ENCODE peak calls at places on chromosomes 7 and 10, in five cellular contexts. One of them, this sample, is unnamed.

GRCh38 chr7:148687555-148687954 is 11.1 kb upstream of the CUL1 start:
- DNase-seq in neural crest cell: no peak
- DNase-seq in AG10803: no peak
- DNase-seq in cardiac fibroblast: no peak
- DNase-seq in transverse colon: no peak
- DNase-seq in this sample: no peak

GRCh38 chr10:124458874-124459273 is 2.7 kb upstream of the LHPP start:
- DNase-seq in transverse colon: no peak
- DNase-seq in cardiac fibroblast: no peak
- DNase-seq in AG10803: no peak
- DNase-seq in neural crest cell: no peak
- DNase-seq in this sample: no peak

GRCh38 chr7:9600974-9601373 is 1167.6 kb downstream of the NXPH1 start:
- DNase-seq in transverse colon: no peak
- DNase-seq in cardiac fibroblast: no peak
- DNase-seq in AG10803: no peak
- DNase-seq in neural crest cell: no peak
- DNase-seq in this sample: peak

GRCh38 chr10:22714524-22715289 is at the start of gene PIP4K2A:
- DNase-seq in cardiac fibroblast: peak
- DNase-seq in AG10803: peak
- DNase-seq in neural crest cell: peak
- DNase-seq in transverse colon: peak
- DNase-seq in this sample: peak

GRCh38 chr10:14676732-14677131 is 98.0 kb downstream of the FAM107B start:
- DNase-seq in neural crest cell: no peak
- DNase-seq in transverse colon: no peak
- DNase-seq in AG10803: no peak
- DNase-seq in cardiac fibroblast: no peak
- DNase-seq in this sample: no peak

GRCh38 chr10:127293640-127294039 is 97.2 kb upstream of the INSYN2A start:
- DNase-seq in cardiac fibroblast: no peak
- DNase-seq in neural crest cell: no peak
- DNase-seq in transverse colon: no peak
- DNase-seq in AG10803: peak
- DNase-seq in this sample: no peak

GRCh38 chr7:94633025-94633341 is 22.9 kb downstream of the SGCE start:
- DNase-seq in cardiac fibroblast: no peak
- DNase-seq in neural crest cell: no peak
- DNase-seq in transverse colon: no peak
- DNase-seq in AG10803: no peak
- DNase-seq in this sample: no peak

GRCh38 chr7:98199131-98199530 is 12.1 kb upstream of the BHLHA15 start:
- DNase-seq in cardiac fibroblast: no peak
- DNase-seq in AG10803: no peak
- DNase-seq in transverse colon: no peak
- DNase-seq in neural crest cell: no peak
- DNase-seq in this sample: no peak

GRCh38 chr7:136133491-136133990 is 156.4 kb upstream of the MTPN start:
- DNase-seq in transverse colon: no peak
- DNase-seq in cardiac fibroblast: peak
- DNase-seq in AG10803: peak
- DNase-seq in neural crest cell: no peak
- DNase-seq in this sample: no peak

GRCh38 chr7:115618676-115619075 is 411.9 kb downstream of the TFEC start:
- DNase-seq in AG10803: peak
- DNase-seq in transverse colon: no peak
- DNase-seq in neural crest cell: no peak
- DNase-seq in cardiac fibroblast: peak
- DNase-seq in this sample: no peak

GRCh38 chr7:132654150-132654549 is 77.9 kb upstream of the PLXNA4 start:
- DNase-seq in neural crest cell: no peak
- DNase-seq in transverse colon: no peak
- DNase-seq in cardiac fibroblast: peak
- DNase-seq in AG10803: no peak
- DNase-seq in this sample: peak
- TF ChIP-seq CTCF in neural crest cell: peak
- TF ChIP-seq CTCF in transverse colon: no peak
- TF ChIP-seq CTCF in cardiac fibroblast: peak
- TF ChIP-seq CTCF in AG10803: peak
- TF ChIP-seq CTCF in this sample: peak

GRCh38 chr10:69961864-69962745 is 90.5 kb upstream of the MACROH2A2 start:
- DNase-seq in AG10803: no peak
- DNase-seq in neural crest cell: no peak
- DNase-seq in transverse colon: no peak
- DNase-seq in cardiac fibroblast: no peak
- DNase-seq in this sample: no peak

GRCh38 chr10:69962746-69963135 is 89.9 kb upstream of the MACROH2A2 start:
- DNase-seq in transverse colon: no peak
- DNase-seq in cardiac fibroblast: no peak
- DNase-seq in AG10803: no peak
- DNase-seq in neural crest cell: no peak
- DNase-seq in this sample: no peak

GRCh38 chr10:69959911-69960310 is 92.7 kb upstream of the MACROH2A2 start:
- DNase-seq in neural crest cell: no peak
- DNase-seq in AG10803: no peak
- DNase-seq in cardiac fibroblast: no peak
- DNase-seq in transverse colon: no peak
- DNase-seq in this sample: no peak

GRCh38 chr10:69960606-69961167 is 92.0 kb upstream of the MACROH2A2 start:
- DNase-seq in neural crest cell: no peak
- DNase-seq in transverse colon: no peak
- DNase-seq in cardiac fibroblast: no peak
- DNase-seq in AG10803: no peak
- DNase-seq in this sample: no peak

DNA sequence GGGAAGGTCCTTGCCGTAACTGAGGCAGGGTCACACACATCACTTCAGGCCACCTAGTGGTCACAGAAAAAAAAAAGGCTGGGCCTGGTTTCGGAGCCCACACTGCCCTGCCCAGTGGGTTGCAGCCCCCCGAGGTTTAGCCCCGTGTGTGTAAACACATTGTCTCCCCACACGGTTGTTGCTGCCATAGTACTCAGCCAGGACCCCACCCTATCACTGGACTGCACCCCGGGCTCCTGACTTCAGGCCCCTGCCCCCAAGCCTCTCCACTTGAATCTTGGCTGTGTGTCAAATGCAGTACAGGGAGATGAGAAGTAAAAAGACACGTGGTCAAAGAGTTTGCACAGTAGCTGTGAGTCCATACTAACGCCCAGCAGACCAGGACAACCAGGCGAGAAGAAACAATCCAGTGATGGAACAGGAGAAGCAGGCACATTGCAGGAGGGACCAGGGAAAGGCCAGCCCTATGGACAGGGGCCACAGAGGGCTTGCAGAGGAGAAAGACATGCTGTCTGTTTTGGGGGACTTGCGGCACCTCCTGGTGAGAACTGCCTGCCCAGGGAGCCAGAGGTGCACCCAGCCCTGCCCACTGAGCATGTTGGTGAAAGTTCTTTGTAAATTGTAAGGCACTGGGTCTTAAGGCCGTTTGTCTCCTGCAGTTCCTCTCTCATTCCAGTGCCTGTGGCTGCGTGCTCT is 91.3 kb upstream of the MACROH2A2 start:
- DNase-seq in AG10803: no peak
- DNase-seq in cardiac fibroblast: peak
- DNase-seq in transverse colon: no peak
- DNase-seq in neural crest cell: peak
- DNase-seq in this sample: no peak
- TF ChIP-seq CTCF in AG10803: peak
- TF ChIP-seq CTCF in cardiac fibroblast: peak
- TF ChIP-seq CTCF in transverse colon: no peak
- TF ChIP-seq CTCF in neural crest cell: peak
- TF ChIP-seq CTCF in this sample: peak

GRCh38 chr10:11856678-11857077 is 33.5 kb downstream of the PROSER2 start:
- DNase-seq in transverse colon: no peak
- DNase-seq in neural crest cell: no peak
- DNase-seq in cardiac fibroblast: no peak
- DNase-seq in AG10803: peak
- DNase-seq in this sample: no peak

GRCh38 chr10:11851910-11852309 is 28.8 kb downstream of the PROSER2 start:
- DNase-seq in transverse colon: no peak
- DNase-seq in cardiac fibroblast: no peak
- DNase-seq in neural crest cell: no peak
- DNase-seq in AG10803: no peak
- DNase-seq in this sample: no peak

GRCh38 chr10:11854301-11854700 is 31.1 kb downstream of the PROSER2 start:
- DNase-seq in transverse colon: no peak
- DNase-seq in neural crest cell: no peak
- DNase-seq in AG10803: no peak
- DNase-seq in cardiac fibroblast: no peak
- DNase-seq in this sample: no peak

GRCh38 chr10:11856089-11856488 is 32.9 kb downstream of the PROSER2 start:
- DNase-seq in transverse colon: no peak
- DNase-seq in neural crest cell: no peak
- DNase-seq in cardiac fibroblast: no peak
- DNase-seq in AG10803: no peak
- DNase-seq in this sample: no peak

GRCh38 chr10:11853468-11853867 is 30.3 kb downstream of the PROSER2 start:
- DNase-seq in cardiac fibroblast: no peak
- DNase-seq in neural crest cell: no peak
- DNase-seq in AG10803: no peak
- DNase-seq in transverse colon: no peak
- DNase-seq in this sample: no peak
- TF ChIP-seq CTCF in cardiac fibroblast: peak
- TF ChIP-seq CTCF in neural crest cell: peak
- TF ChIP-seq CTCF in AG10803: no peak
- TF ChIP-seq CTCF in transverse colon: no peak
- TF ChIP-seq CTCF in this sample: peak

GRCh38 chr10:116029826-116030225 is 243.2 kb downstream of the GFRA1 start:
- DNase-seq in cardiac fibroblast: no peak
- DNase-seq in neural crest cell: no peak
- DNase-seq in transverse colon: no peak
- DNase-seq in AG10803: no peak
- DNase-seq in this sample: no peak

GRCh38 chr10:116024479-116024878 is 248.5 kb downstream of the GFRA1 start:
- DNase-seq in cardiac fibroblast: no peak
- DNase-seq in AG10803: no peak
- DNase-seq in neural crest cell: no peak
- DNase-seq in transverse colon: no peak
- DNase-seq in this sample: no peak

GRCh38 chr10:116030576-116030975 is 242.4 kb downstream of the GFRA1 start:
- DNase-seq in neural crest cell: no peak
- DNase-seq in cardiac fibroblast: no peak
- DNase-seq in transverse colon: no peak
- DNase-seq in AG10803: no peak
- DNase-seq in this sample: no peak

GRCh38 chr10:116027355-116027754 is 245.7 kb downstream of the GFRA1 start:
- DNase-seq in cardiac fibroblast: no peak
- DNase-seq in neural crest cell: no peak
- DNase-seq in transverse colon: no peak
- DNase-seq in AG10803: no peak
- DNase-seq in this sample: no peak

DNA sequence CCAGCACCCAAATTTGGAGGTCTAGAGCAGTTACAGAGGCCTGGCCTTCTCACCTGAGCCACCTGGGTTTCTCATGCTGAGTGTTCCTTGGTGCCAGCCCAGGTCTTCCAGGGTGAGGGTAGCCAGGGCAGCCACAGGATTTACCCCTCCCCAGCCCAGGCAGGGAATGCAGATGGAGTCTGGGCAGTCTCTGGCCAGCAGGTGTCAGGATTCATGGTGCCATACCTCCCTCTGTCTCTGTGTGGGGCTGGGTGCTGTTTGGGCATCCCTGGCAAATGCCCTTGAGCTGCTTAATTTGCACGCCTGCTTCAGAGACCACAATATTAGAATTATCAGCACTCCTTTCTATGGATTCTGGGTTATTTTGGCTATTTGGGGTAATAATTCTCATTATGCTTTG is 246.7 kb downstream of the GFRA1 start:
- DNase-seq in AG10803: no peak
- DNase-seq in neural crest cell: no peak
- DNase-seq in cardiac fibroblast: no peak
- DNase-seq in transverse colon: no peak
- DNase-seq in this sample: no peak
- TF ChIP-seq CTCF in AG10803: peak
- TF ChIP-seq CTCF in neural crest cell: peak
- TF ChIP-seq CTCF in cardiac fibroblast: no peak
- TF ChIP-seq CTCF in transverse colon: no peak
- TF ChIP-seq CTCF in this sample: no peak

GRCh38 chr10:5096108-5096507 is 1.9 kb downstream of the AKR1C3 start:
- DNase-seq in transverse colon: no peak
- DNase-seq in AG10803: no peak
- DNase-seq in cardiac fibroblast: no peak
- DNase-seq in neural crest cell: no peak
- DNase-seq in this sample: no peak

GRCh38 chr10:5092848-5093790 is 1.1 kb upstream of the AKR1C3 start:
- DNase-seq in neural crest cell: no peak
- DNase-seq in transverse colon: no peak
- DNase-seq in AG10803: no peak
- DNase-seq in cardiac fibroblast: no peak
- DNase-seq in this sample: no peak

GRCh38 chr10:5095687-5096086 is 1.5 kb downstream of the AKR1C3 start:
- DNase-seq in transverse colon: no peak
- DNase-seq in AG10803: no peak
- DNase-seq in cardiac fibroblast: no peak
- DNase-seq in neural crest cell: no peak
- DNase-seq in this sample: no peak

GRCh38 chr10:5092375-5092774 is 1.8 kb upstream of the AKR1C3 start:
- DNase-seq in transverse colon: no peak
- DNase-seq in AG10803: no peak
- DNase-seq in neural crest cell: no peak
- DNase-seq in cardiac fibroblast: no peak
- DNase-seq in this sample: no peak

DNA sequence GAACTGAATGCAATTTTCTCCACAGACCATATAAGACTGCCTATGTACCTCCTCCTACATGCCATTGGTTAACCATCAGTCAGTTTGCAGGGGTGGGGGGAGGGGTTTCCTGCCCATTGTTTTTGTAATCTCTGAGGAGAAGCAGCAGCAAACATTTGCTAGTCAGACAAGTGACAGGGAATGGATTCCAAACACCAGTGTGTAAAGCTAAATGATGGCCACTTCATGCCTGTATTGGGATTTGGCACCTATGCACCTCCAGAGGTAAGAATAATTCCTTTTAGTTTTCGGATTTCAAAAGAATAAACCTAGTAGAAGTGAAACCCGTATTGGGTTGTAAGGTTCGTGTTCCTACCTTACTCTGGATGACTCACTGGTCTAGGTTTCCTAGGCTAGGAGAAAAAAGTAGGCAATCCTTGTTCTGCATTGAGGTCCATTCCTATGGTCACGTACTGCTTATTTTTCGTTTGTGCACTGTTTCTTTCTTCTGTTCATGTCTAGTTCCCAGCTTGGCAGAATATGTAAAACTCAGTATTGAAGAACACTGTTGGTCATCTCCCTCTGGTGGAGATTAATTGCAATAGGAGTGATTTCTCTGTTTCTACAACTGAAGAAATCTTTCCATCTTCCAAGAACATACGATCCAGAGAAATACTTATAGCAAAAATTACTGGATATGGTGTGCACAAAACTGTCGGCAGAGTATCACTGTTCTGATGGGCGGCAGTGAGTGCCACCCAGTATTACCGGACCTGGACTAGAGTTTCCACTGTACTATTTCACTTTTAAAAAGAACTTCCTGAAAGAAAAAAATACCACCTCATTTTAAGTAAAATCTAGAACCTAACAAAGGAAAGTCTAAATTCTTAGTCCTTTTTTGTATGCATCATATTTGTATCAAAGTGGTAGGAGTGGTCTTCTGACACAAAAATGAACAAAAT is at the start of gene AKR1C3:
- DNase-seq in neural crest cell: no peak
- DNase-seq in transverse colon: no peak
- DNase-seq in AG10803: peak
- DNase-seq in cardiac fibroblast: peak
- DNase-seq in this sample: no peak
- TF ChIP-seq CTCF in neural crest cell: peak
- TF ChIP-seq CTCF in transverse colon: peak
- TF ChIP-seq CTCF in AG10803: peak
- TF ChIP-seq CTCF in cardiac fibroblast: peak
- TF ChIP-seq CTCF in this sample: peak